ENCODE peak calls at places on chromosomes 12 and 14, in nine cellular contexts. G is GM12878, M is Peyer's patch, O is body of pancreas, N is GM12892, B is A549, D is tibial nerve, A is ovary, Y is lower leg skin. X is an unnamed sample.

GRCh38 chr14:24317141-24317927 is 6.0 kb downstream of the LTB4R start:
- DNase-seq in Y (no peak), D (no peak), M (no peak), B (no peak), O (no peak), N (no peak), A (no peak), G (no peak), X (no peak)

GRCh38 chr14:95345032-95345431 is 25.3 kb upstream of the CLMN start:
- DNase-seq in O (no peak), A (no peak), N (no peak), G (no peak), D (no peak), M (no peak), Y (no peak), B (no peak), X (no peak)

GRCh38 chr12:92065018-92065499 is 80.6 kb downstream of the BTG1 start:
- DNase-seq in D (no peak), Y (no peak), O (peak), N (no peak), M (no peak), G (peak), B (peak), A (no peak), X (no peak)

GRCh38 chr12:120640840-120641833 is 711 bp downstream of the CABP1 start:
- DNase-seq in B (peak), A (peak), D (no peak), Y (no peak), N (peak), G (no peak), M (peak), O (peak), X (no peak)

GRCh38 chr12:93274937-93275336 is 102.8 kb upstream of the NUDT4 start:
- DNase-seq in M (no peak), A (no peak), O (no peak), D (no peak), G (no peak), B (no peak), Y (no peak), N (no peak), X (no peak)

GRCh38 chr12:40692617-40693502 is 621 bp downstream of the CNTN1 start:
- DNase-seq in B (peak), M (no peak), G (no peak), O (peak), D (no peak), A (peak), N (no peak), Y (peak), X (no peak)

GRCh38 chr12:12020762-12021161 is 50.0 kb upstream of the BCL2L14 start:
- DNase-seq in M (no peak), A (no peak), D (no peak), O (no peak), Y (no peak), G (no peak), N (no peak), B (no peak), X (no peak)

GRCh38 chr12:58066296-58066695 is 124.9 kb downstream of the ATP23 start:
- DNase-seq in B (no peak), D (no peak), O (no peak), M (no peak), A (no peak), G (no peak), Y (no peak), N (no peak), X (no peak)

GRCh38 chr14:99055816-99056215 is 216.2 kb downstream of the BCL11B start:
- DNase-seq in Y (peak), A (no peak), D (no peak), N (no peak), G (no peak), O (no peak), B (no peak), M (peak), X (no peak)

GRCh38 chr14:33647385-33647786 is 303.5 kb downstream of the EGLN3 start:
- DNase-seq in D (no peak), G (no peak), O (peak), N (no peak), Y (no peak), B (peak), M (no peak), A (no peak), X (no peak)

GRCh38 chr12:22538336-22538735 is 6.0 kb downstream of the C2CD5 start:
- DNase-seq in G (no peak), O (no peak), Y (no peak), A (no peak), N (no peak), D (no peak), B (no peak), M (no peak), X (no peak)

GRCh38 chr14:64159588-64159987 is 134.6 kb downstream of the ESR2 start:
- DNase-seq in B (no peak), A (no peak), G (no peak), D (no peak), N (no peak), O (no peak), Y (no peak), M (no peak), X (no peak)
- TF ChIP-seq POLR2A in B (no peak), A (no peak), G (no peak), D (no peak), N (no peak), O (no peak), Y (no peak), M (no peak), X (no peak)

GRCh38 chr12:54375258-54375579 is 9.3 kb downstream of the ZNF385A start:
- DNase-seq in B (no peak), O (no peak), A (no peak), M (no peak), G (no peak), N (no peak), D (no peak), Y (peak), X (no peak)
- TF ChIP-seq POLR2A in B (no peak), O (no peak), A (no peak), M (no peak), G (no peak), N (no peak), D (no peak), Y (no peak), X (no peak)

GRCh38 chr12:31964280-31964679 is 5.1 kb downstream of the RESF1 start:
- DNase-seq in B (no peak), M (no peak), D (no peak), Y (no peak), N (no peak), G (no peak), O (no peak), A (no peak), X (no peak)

GRCh38 chr12:31970199-31970598 is 11.0 kb downstream of the RESF1 start:
- DNase-seq in O (no peak), A (no peak), D (no peak), Y (no peak), M (no peak), N (no peak), G (no peak), B (peak), X (no peak)

GRCh38 chr12:31967569-31967968 is 8.4 kb downstream of the RESF1 start:
- DNase-seq in O (peak), G (no peak), Y (no peak), A (no peak), N (no peak), M (no peak), D (no peak), B (no peak), X (no peak)

GRCh38 chr12:31965090-31965489 is 5.9 kb downstream of the RESF1 start:
- DNase-seq in M (no peak), B (no peak), D (no peak), G (no peak), N (no peak), Y (no peak), O (no peak), A (no peak), X (no peak)

DNA sequence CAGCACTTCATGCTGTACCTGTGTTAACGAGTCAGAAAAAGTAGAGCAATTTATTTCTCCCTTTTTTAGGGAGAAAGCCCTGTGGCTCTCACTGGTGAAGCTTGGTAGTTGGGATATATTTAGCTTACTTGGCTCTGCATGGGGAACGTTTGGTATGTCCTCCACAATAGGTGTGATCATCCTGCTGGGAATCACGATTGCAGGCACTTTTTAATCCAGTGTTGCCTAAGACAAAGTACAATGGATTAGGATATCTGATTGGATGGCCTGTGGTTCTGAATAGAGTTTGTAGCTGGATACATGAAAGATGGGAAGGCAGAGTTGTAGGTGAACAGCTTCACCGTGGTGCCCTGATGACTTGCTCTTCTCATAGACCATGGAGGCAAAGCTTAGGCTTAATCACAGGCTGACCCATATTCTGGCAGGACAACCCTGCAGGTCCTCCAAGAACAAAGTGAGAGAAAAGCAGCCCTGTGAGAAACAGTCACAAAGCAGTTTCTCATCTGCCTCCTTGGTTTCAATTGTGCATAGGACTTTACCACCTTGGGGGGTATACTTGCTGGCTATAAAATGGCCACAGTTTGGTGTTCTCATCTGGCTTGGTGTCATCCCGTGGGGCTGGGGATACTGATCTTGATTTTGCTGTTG is 7.5 kb downstream of the RESF1 start:
- DNase-seq in A (no peak), M (no peak), N (no peak), D (no peak), O (no peak), B (no peak), Y (no peak), G (no peak), X (no peak)
- TF ChIP-seq POLR2A in A (no peak), M (no peak), N (no peak), D (no peak), O (no peak), B (no peak), Y (no peak), G (peak), X (no peak)

GRCh38 chr14:30991408-30991807 is 34.0 kb upstream of the AP4S1 start:
- DNase-seq in O (no peak), N (no peak), B (no peak), A (no peak), D (no peak), Y (no peak), M (no peak), G (no peak), X (no peak)
- TF ChIP-seq POLR2A in O (no peak), N (no peak), B (no peak), A (no peak), D (no peak), Y (no peak), M (no peak), G (no peak), X (no peak)

GRCh38 chr14:82913396-82913795 is 1379.7 kb upstream of the SEL1L start:
- DNase-seq in G (no peak), B (no peak), N (no peak), Y (no peak), M (no peak), A (no peak), O (no peak), D (no peak), X (no peak)

GRCh38 chr14:82911930-82912329 is 1378.3 kb upstream of the SEL1L start:
- DNase-seq in N (no peak), D (no peak), O (no peak), A (no peak), Y (no peak), B (no peak), G (no peak), M (no peak), X (no peak)

GRCh38 chr14:82915381-82915780 is 1381.7 kb upstream of the SEL1L start:
- DNase-seq in Y (no peak), B (no peak), N (no peak), O (peak), D (no peak), G (no peak), M (no peak), A (no peak), X (no peak)
- TF ChIP-seq POLR2A in Y (no peak), B (no peak), N (no peak), O (no peak), D (no peak), G (no peak), M (no peak), A (no peak), X (no peak)

GRCh38 chr12:104590002-104590401 is 133.3 kb downstream of the CHST11 start:
- DNase-seq in Y (no peak), O (no peak), B (no peak), A (no peak), N (no peak), M (no peak), D (no peak), G (no peak), X (no peak)

GRCh38 chr12:104586325-104587048 is 129.7 kb downstream of the CHST11 start:
- DNase-seq in B (no peak), M (no peak), Y (no peak), A (no peak), O (no peak), G (no peak), N (no peak), D (no peak), X (no peak)

GRCh38 chr12:104589215-104589614 is 132.5 kb downstream of the CHST11 start:
- DNase-seq in A (no peak), B (peak), D (no peak), O (no peak), Y (no peak), M (no peak), N (no peak), G (no peak), X (no peak)

GRCh38 chr12:104585448-104586055 is 128.8 kb downstream of the CHST11 start:
- DNase-seq in D (no peak), O (no peak), G (no peak), A (no peak), N (no peak), B (no peak), Y (no peak), M (no peak), X (no peak)

DNA sequence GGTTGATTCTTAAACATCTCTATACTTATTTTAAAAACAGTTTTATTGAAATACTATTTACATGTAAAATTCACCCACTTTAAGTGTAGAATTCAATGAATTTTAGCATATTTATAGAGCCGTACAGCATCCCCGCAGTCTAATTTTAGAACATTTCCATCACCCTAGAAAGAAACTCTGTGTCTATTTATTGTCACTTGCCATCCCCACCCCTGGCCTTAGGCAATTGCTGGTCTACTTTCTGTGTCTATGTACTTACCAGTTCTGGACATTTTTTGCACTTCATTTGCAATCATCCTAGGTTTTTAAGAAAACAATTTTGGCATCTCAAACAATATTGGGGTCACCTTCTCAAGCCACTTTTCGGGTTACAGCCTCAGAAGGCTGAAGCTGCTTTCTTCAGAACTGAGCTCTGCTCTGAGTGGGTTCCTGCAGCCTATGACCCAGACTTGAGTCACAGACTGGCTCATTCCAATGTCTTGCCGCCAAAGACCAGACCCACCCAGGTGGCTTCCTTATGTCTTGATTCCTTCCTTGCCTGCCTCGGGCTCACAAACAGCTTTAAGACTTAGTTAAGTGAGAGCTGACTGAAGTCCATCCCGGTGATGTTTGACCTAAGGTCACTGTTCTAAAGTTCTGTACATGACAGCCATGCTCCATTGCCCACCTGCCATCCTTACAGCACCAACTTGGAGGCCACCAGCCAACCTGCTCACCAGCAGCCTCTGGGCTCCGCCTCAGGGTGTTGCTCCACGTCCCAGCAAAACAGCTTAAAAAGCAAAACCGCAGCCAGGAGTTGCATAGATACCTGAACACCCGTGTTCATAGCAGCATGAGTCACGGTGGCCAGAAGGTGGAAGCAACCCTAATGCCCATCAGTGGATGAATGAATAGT is 131.5 kb downstream of the CHST11 start:
- DNase-seq in N (no peak), G (no peak), Y (no peak), A (no peak), B (peak), M (no peak), D (no peak), O (no peak), X (no peak)
- TF ChIP-seq POLR2A in N (no peak), G (no peak), Y (no peak), A (no peak), B (no peak), M (no peak), D (no peak), O (no peak), X (no peak)

GRCh38 chr12:70074510-70074909 is 168.7 kb upstream of the CNOT2 start:
- DNase-seq in D (no peak), O (no peak), M (no peak), B (no peak), N (no peak), Y (no peak), G (no peak), A (no peak), X (no peak)
- TF ChIP-seq POLR2A in D (no peak), O (no peak), M (no peak), B (no peak), N (no peak), Y (no peak), G (no peak), A (no peak), X (no peak)